ENCODE peak calls at places on chromosomes 13 and 19, in four cellular contexts. R is ovary, V is stomach, G is caudate nucleus. N is an unnamed sample.

GRCh38 chr13:114105351-114106225 is 26.8 kb downstream of the RASA3 start:
- DNase-seq in V (no peak), G (no peak), R (peak), N (no peak)

GRCh38 chr19:482186-483041 is 13.9 kb upstream of the MADCAM1 start:
- DNase-seq in R (no peak), G (no peak), V (no peak), N (no peak)

GRCh38 chr13:93963266-93964131 is 516.0 kb downstream of the DCT start:
- DNase-seq in G (no peak), V (no peak), R (no peak), N (no peak)

GRCh38 chr19:33798701-33799111 is 2.0 kb downstream of the KCTD15 start:
- DNase-seq in G (no peak), R (peak), V (no peak), N (no peak)

GRCh38 chr19:11203194-11204075 is 6.1 kb upstream of the KANK2 start:
- DNase-seq in V (peak), G (peak), R (peak), N (no peak)

GRCh38 chr13:57629821-57630235 is 1.7 kb upstream of the PCDH17 start:
- DNase-seq in R (peak), V (peak), G (peak), N (no peak)

GRCh38 chr19:47436712-47437401 is 17.5 kb upstream of the MEIS3 start:
- DNase-seq in G (peak), V (peak), R (peak), N (peak)

GRCh38 chr19:13121551-13122274 is 3.6 kb downstream of the NACC1 start:
- DNase-seq in G (no peak), V (no peak), R (no peak), N (no peak)

GRCh38 chr13:20505405-20506366 is 20.0 kb downstream of the CRYL1 start:
- DNase-seq in V (no peak), R (no peak), G (no peak), N (no peak)

GRCh38 chr19:49663224-49663623 is 2.4 kb downstream of the IRF3 start:
- DNase-seq in G (no peak), R (no peak), V (no peak), N (no peak)

GRCh38 chr13:113360446-113360845 is 3.5 kb downstream of the GRTP1 start:
- DNase-seq in R (no peak), V (no peak), G (no peak), N (no peak)

GRCh38 chr19:7654401-7654800 is 14.4 kb upstream of the RETN start:
- DNase-seq in G (no peak), R (no peak), V (no peak), N (no peak)

GRCh38 chr13:73551736-73552135 is 492.9 kb downstream of the KLF5 start:
- DNase-seq in V (no peak), G (no peak), R (no peak), N (no peak)

GRCh38 chr19:48510421-48511268 is 990 bp downstream of the LMTK3 start:
- DNase-seq in G (peak), R (peak), V (peak), N (no peak)

GRCh38 chr19:40365613-40366401 is 17.3 kb downstream of the PLD3 start:
- DNase-seq in R (peak), V (peak), G (peak), N (peak)

GRCh38 chr13:70034280-70034679 is 73.3 kb upstream of the ATXN8OS start:
- DNase-seq in R (no peak), G (no peak), V (no peak), N (no peak)

GRCh38 chr19:39145180-39145953 is 19.8 kb downstream of the PAK4 start:
- DNase-seq in R (no peak), G (peak), V (no peak), N (no peak)

GRCh38 chr13:100753391-100753790 is 78.8 kb upstream of the TMTC4 start:
- DNase-seq in G (no peak), R (no peak), V (no peak), N (no peak)

GRCh38 chr13:99984463-99985242 is 3.1 kb downstream of the ZIC2 start:
- DNase-seq in G (no peak), R (no peak), V (no peak), N (no peak)

N was measured in GM18507.